ENCODE peak calls at places on chromosomes 11 and 22, in ten cellular contexts. H, X, P, E, R, V, O, A, M and J are unnamed samples.

GRCh38 chr22:22745225-22746060 is 101.0 kb downstream of the GGTLC2 start:
- DNase-seq in H (no peak), X (peak), P (no peak), E (no peak), R (no peak), V (no peak), O (no peak), A (no peak), M (peak), J (no peak)

GRCh38 chr22:37618072-37618656 is 9.5 kb downstream of the GGA1 start:
- DNase-seq in H (no peak), X (no peak), P (no peak), E (no peak), R (no peak), V (no peak), O (no peak), A (no peak), M (no peak), J (no peak)

GRCh38 chr11:95764267-95764898 is 25.2 kb downstream of the FAM76B start:
- DNase-seq in H (peak), X (no peak), P (no peak), E (no peak), R (no peak), V (peak), O (no peak), A (no peak), M (no peak), J (peak)

GRCh38 chr11:97140885-97141494 is 751.2 kb downstream of the JRKL start:
- DNase-seq in H (peak), X (no peak), P (no peak), E (no peak), R (no peak), V (no peak), O (no peak), A (no peak), M (no peak), J (peak)

GRCh38 chr11:121389651-121390050 is 62.5 kb upstream of the SORL1 start:
- DNase-seq in H (peak), X (no peak), P (no peak), E (no peak), R (no peak), V (no peak), O (no peak), A (no peak), M (no peak), J (no peak)

GRCh38 chr22:37482244-37482643 is 3.9 kb downstream of the MFNG start:
- DNase-seq in H (no peak), X (no peak), P (no peak), E (no peak), R (no peak), V (no peak), O (no peak), A (no peak), M (no peak), J (no peak)

GRCh38 chr22:28813772-28814518 is 13.6 kb upstream of the XBP1 start:
- DNase-seq in H (no peak), X (peak), P (no peak), E (no peak), R (peak), V (no peak), O (no peak), A (no peak), M (no peak), J (no peak)

GRCh38 chr11:85685131-85685819 is 720 bp downstream of the CCDC89 start:
- DNase-seq in H (no peak), X (no peak), P (no peak), E (no peak), R (no peak), V (peak), O (no peak), A (no peak), M (no peak), J (no peak)

GRCh38 chr11:32643526-32643925 is 59.9 kb downstream of the EIF3M start:
- DNase-seq in H (no peak), X (no peak), P (no peak), E (no peak), R (no peak), V (peak), O (no peak), A (no peak), M (no peak), J (peak)

GRCh38 chr11:35242412-35242811 is 103.4 kb downstream of the CD44 start:
- DNase-seq in H (no peak), X (no peak), P (no peak), E (no peak), R (no peak), V (no peak), O (no peak), A (no peak), M (no peak), J (no peak)

GRCh38 chr22:40190501-40190900 is 12.8 kb downstream of the TNRC6B start:
- DNase-seq in H (no peak), X (no peak), P (no peak), E (no peak), R (no peak), V (no peak), O (no peak), A (no peak), M (no peak), J (no peak)

GRCh38 chr11:110909331-110909730 is 197.1 kb upstream of the ARHGAP20 start:
- DNase-seq in H (no peak), X (no peak), P (no peak), E (no peak), R (no peak), V (no peak), O (no peak), A (no peak), M (no peak), J (no peak)

GRCh38 chr11:56819916-56820315 is 71.4 kb upstream of the OR9G4 start:
- DNase-seq in H (no peak), X (no peak), P (no peak), E (no peak), R (no peak), V (no peak), O (no peak), A (no peak), M (no peak), J (no peak)

GRCh38 chr22:24142241-24142640 is 39.0 kb upstream of the SUSD2 start:
- DNase-seq in H (no peak), X (no peak), P (no peak), E (no peak), R (no peak), V (no peak), O (no peak), A (no peak), M (no peak), J (no peak)

GRCh38 chr11:130181295-130182272 is 22.0 kb downstream of the ST14 start:
- DNase-seq in H (peak), X (peak), P (no peak), E (no peak), R (no peak), V (peak), O (no peak), A (no peak), M (no peak), J (peak)

GRCh38 chr11:134373591-134374052 is 38.4 kb downstream of the B3GAT1 start:
- DNase-seq in H (no peak), X (no peak), P (peak), E (no peak), R (no peak), V (no peak), O (no peak), A (no peak), M (no peak), J (no peak)

GRCh38 chr11:10500263-10500601 is 40.8 kb downstream of the RNF141 start:
- DNase-seq in H (no peak), X (peak), P (no peak), E (no peak), R (no peak), V (no peak), O (no peak), A (no peak), M (no peak), J (no peak)

GRCh38 chr11:107783121-107783520 is 71.3 kb upstream of the SLN start:
- DNase-seq in H (no peak), X (no peak), P (no peak), E (no peak), R (no peak), V (no peak), O (no peak), A (no peak), M (no peak), J (no peak)

GRCh38 chr11:15139958-15140659 is 25.4 kb downstream of the INSC start:
- DNase-seq in H (no peak), X (no peak), P (no peak), E (no peak), R (no peak), V (no peak), O (no peak), A (no peak), M (no peak), J (no peak)

GRCh38 chr11:12156301-12157140 is 46.1 kb downstream of the MICAL2 start:
- DNase-seq in H (no peak), X (no peak), P (no peak), E (no peak), R (no peak), V (no peak), O (no peak), A (no peak), M (no peak), J (no peak)

GRCh38 chr11:133928628-133929059 is 28.1 kb downstream of the IGSF9B start:
- DNase-seq in H (peak), X (peak), P (no peak), E (no peak), R (no peak), V (no peak), O (peak), A (no peak), M (peak), J (no peak)

GRCh38 chr11:66238786-66239413 is 29.5 kb upstream of the RAB1B start:
- DNase-seq in H (no peak), X (no peak), P (no peak), E (no peak), R (no peak), V (no peak), O (no peak), A (no peak), M (no peak), J (no peak)

GRCh38 chr11:1304376-1304775 is 5.1 kb downstream of the TOLLIP start:
- DNase-seq in H (no peak), X (peak), P (no peak), E (no peak), R (no peak), V (no peak), O (no peak), A (no peak), M (peak), J (no peak)

GRCh38 chr11:78145511-78146030 is 6.1 kb upstream of the ALG8 start:
- DNase-seq in H (no peak), X (no peak), P (no peak), E (no peak), R (no peak), V (no peak), O (no peak), A (no peak), M (no peak), J (no peak)

GRCh38 chr11:74322667-74323066 is 11.2 kb upstream of the P4HA3 start:
- DNase-seq in H (no peak), X (peak), P (no peak), E (no peak), R (no peak), V (no peak), O (no peak), A (no peak), M (no peak), J (no peak)

GRCh38 chr11:129702410-129703390 is 112.9 kb upstream of the TMEM45B start:
- DNase-seq in H (no peak), X (no peak), P (no peak), E (no peak), R (no peak), V (no peak), O (no peak), A (no peak), M (no peak), J (no peak)

GRCh38 chr11:129312741-129313587 is 62.7 kb upstream of the BARX2 start:
- DNase-seq in H (no peak), X (no peak), P (no peak), E (no peak), R (no peak), V (no peak), O (no peak), A (no peak), M (no peak), J (no peak)

GRCh38 chr11:61891331-61892084 is at the start of gene FADS3:
- DNase-seq in H (peak), X (peak), P (no peak), E (peak), R (no peak), V (no peak), O (peak), A (peak), M (peak), J (peak)

GRCh38 chr22:16969508-16970327 is 38.3 kb downstream of the GAB4 start:
- DNase-seq in H (no peak), X (no peak), P (peak), E (no peak), R (no peak), V (no peak), O (no peak), A (no peak), M (no peak), J (no peak)

GRCh38 chr22:32473388-32473952 is 1.1 kb upstream of the FBXO7 start:
- DNase-seq in H (no peak), X (peak), P (no peak), E (peak), R (no peak), V (peak), O (peak), A (no peak), M (peak), J (peak)

GRCh38 chr11:46210133-46210636 is 67.3 kb upstream of the CREB3L1 start:
- DNase-seq in H (no peak), X (no peak), P (no peak), E (no peak), R (peak), V (peak), O (no peak), A (no peak), M (peak), J (peak)

GRCh38 chr11:61176446-61176845 is 15.2 kb upstream of the VPS37C start:
- DNase-seq in H (no peak), X (no peak), P (no peak), E (no peak), R (no peak), V (no peak), O (no peak), A (no peak), M (no peak), J (no peak)

GRCh38 chr11:14542384-14542783 is 22.2 kb upstream of the PSMA1 start:
- DNase-seq in H (peak), X (no peak), P (no peak), E (no peak), R (no peak), V (no peak), O (no peak), A (no peak), M (no peak), J (no peak)